ENCODE peak calls at places on chromosome 1, in nine cellular contexts. F is AG09309, G is fibroblast of lung, R is tibial artery, K is AG04449, C is adipocyte, I is adrenal gland, Q is ovary, V is IMR-90. B is an unnamed sample.

GRCh38 chr1:60133848-60134247 is 60.3 kb upstream of the C1orf87 start:
- DNase-seq in F (peak; percentile 63), G (peak; percentile 91), R (no peak), K (peak; percentile 65), C (peak; percentile 54), I (no peak), Q (no peak), V (peak; percentile 35), B (no peak)

GRCh38 chr1:31791131-31791858 is 24.5 kb downstream of the SPOCD1 start:
- DNase-seq in F (no peak), G (no peak), R (peak; percentile 23), K (no peak), C (no peak), I (peak; percentile 5), Q (peak; percentile 34), V (no peak), B (no peak)

GRCh38 chr1:116268211-116268610 is 104.8 kb upstream of the ATP1A1 start:
- DNase-seq in F (no peak), G (no peak), R (no peak), K (no peak), C (peak; percentile 27), I (peak; percentile 46), Q (no peak), V (no peak), B (no peak)

GRCh38 chr1:10733967-10734366 is 62.5 kb downstream of the CASZ1 start:
- DNase-seq in F (no peak), G (no peak), R (no peak), K (no peak), C (no peak), I (no peak), Q (no peak), V (no peak), B (no peak)

GRCh38 chr1:217393901-217394300 is 237.0 kb downstream of the GPATCH2 start:
- DNase-seq in F (no peak), G (no peak), R (no peak), K (no peak), C (peak; percentile 7), I (no peak), Q (no peak), V (no peak), B (peak; percentile 2)

GRCh38 chr1:29827237-29827750 is 591.0 kb downstream of the PTPRU start:
- DNase-seq in F (no peak), G (no peak), R (peak; percentile 32), K (no peak), C (no peak), I (no peak), Q (no peak), V (no peak), B (no peak)

GRCh38 chr1:164774413-164774812 is 215.4 kb downstream of the PBX1 start:
- DNase-seq in F (no peak), G (no peak), R (no peak), K (no peak), C (no peak), I (no peak), Q (no peak), V (no peak), B (no peak)

GRCh38 chr1:160209656-160210046 is 4.5 kb downstream of the PEA15 start:
- DNase-seq in F (no peak), G (no peak), R (no peak), K (no peak), C (peak; percentile 42), I (peak; percentile 73), Q (peak; percentile 59), V (no peak), B (no peak)

GRCh38 chr1:229058111-229058551 is 212.8 kb upstream of the RAB4A start:
- DNase-seq in F (no peak), G (no peak), R (no peak), K (no peak), C (no peak), I (no peak), Q (peak; percentile 48), V (no peak), B (no peak)

GRCh38 chr1:182715531-182715930 is 31.1 kb upstream of the RGS8 start:
- DNase-seq in F (no peak), G (no peak), R (no peak), K (no peak), C (no peak), I (no peak), Q (no peak), V (no peak), B (no peak)

GRCh38 chr1:117396636-117397035 is 29.4 kb downstream of the MAN1A2 start:
- DNase-seq in F (no peak), G (no peak), R (no peak), K (no peak), C (no peak), I (no peak), Q (no peak), V (no peak), B (no peak)

GRCh38 chr1:201028473-201028889 is 5.0 kb upstream of the KIF21B start:
- DNase-seq in F (no peak), G (no peak), R (no peak), K (no peak), C (no peak), I (peak; percentile 34), Q (no peak), V (no peak), B (peak; percentile 68)
- H3K4me3 ChIP-seq in F (no peak overlapping the region), G (no peak overlapping the region), R (no peak overlapping the region), K (no peak overlapping the region), C (no peak overlapping the region), I (no peak overlapping the region), Q (no peak overlapping the region), V (no peak overlapping the region), B (no peak overlapping the region)

GRCh38 chr1:239854956-239855355 is 236.7 kb upstream of the FMN2 start:
- DNase-seq in F (no peak), G (no peak), R (no peak), K (no peak), C (peak; percentile 2), I (no peak), Q (no peak), V (no peak), B (no peak)
- H3K4me3 ChIP-seq in F (no peak overlapping the region), G (no peak overlapping the region), R (no peak overlapping the region), K (no peak overlapping the region), C (no peak overlapping the region), I (no peak overlapping the region), Q (no peak overlapping the region), V (no peak overlapping the region), B (no peak overlapping the region)

DNA sequence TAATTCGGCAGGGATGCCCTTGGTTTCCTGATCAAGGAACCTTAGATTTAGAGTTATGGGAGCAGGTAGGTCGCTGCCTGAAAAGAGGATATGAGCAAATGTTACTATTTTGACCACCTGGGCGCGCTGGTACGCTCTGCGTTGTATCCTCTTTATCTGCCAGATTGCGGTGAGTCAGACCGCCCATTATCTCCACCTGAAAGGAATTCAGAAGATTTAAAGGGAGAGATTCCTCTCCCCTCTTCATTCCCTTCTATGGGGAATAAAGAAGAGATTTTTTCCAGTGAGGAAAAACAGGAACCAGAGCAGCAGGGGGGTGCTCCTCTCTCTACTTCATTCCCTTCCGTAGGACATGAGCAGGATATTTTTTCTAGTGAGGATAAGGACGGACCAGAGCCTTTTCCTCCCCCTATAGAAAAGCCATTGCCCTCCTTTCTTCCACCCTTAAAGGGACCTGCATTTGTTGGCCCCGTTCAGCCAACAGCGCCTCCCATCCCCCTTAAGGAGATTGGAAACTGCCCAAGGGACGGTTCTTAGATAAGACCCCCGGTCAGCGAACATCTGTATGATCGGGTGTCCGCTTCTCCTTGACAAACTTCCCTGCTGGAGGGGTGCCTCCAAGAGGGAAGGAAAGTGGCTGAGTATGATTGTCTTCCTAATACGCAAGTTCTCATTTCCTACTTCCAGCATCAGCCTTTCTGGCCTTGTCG is 34.1 kb downstream of the CLCA1 start:
- DNase-seq in F (no peak), G (peak; percentile 41), R (no peak), K (no peak), C (no peak), I (peak; percentile 59), Q (peak; percentile 48), V (no peak), B (no peak)
- H3K4me3 ChIP-seq in F (no peak overlapping the region), G (peak overlapping the region; percentile 14), R (peak overlapping the region; percentile 19), K (no peak overlapping the region), C (no peak overlapping the region), I (no peak overlapping the region), Q (no peak overlapping the region), V (no peak overlapping the region), B (no peak overlapping the region)

GRCh38 chr1:89996415-89997110 is 1.7 kb downstream of the ZNF326 start:
- DNase-seq in F (no peak), G (no peak), R (no peak), K (no peak), C (no peak), I (no peak), Q (no peak), V (no peak), B (no peak)
- H3K4me3 ChIP-seq in F (peak overlapping the region; percentile 74), G (peak overlapping the region; percentile 98), R (peak overlapping the region; percentile 71), K (peak overlapping the region; percentile 91), C (peak overlapping the region; percentile 96), I (peak overlapping the region; percentile 97), Q (peak overlapping the region; percentile 79), V (peak overlapping the region; percentile 89), B (peak overlapping the region; percentile 97)

GRCh38 chr1:95022527-95022926 is 50.2 kb downstream of the ALG14 start:
- DNase-seq in F (no peak), G (peak; percentile 79), R (no peak), K (no peak), C (no peak), I (no peak), Q (no peak), V (no peak), B (no peak)
- H3K4me3 ChIP-seq in F (no peak overlapping the region), G (no peak overlapping the region), R (no peak overlapping the region), K (no peak overlapping the region), C (no peak overlapping the region), I (no peak overlapping the region), Q (no peak overlapping the region), V (no peak overlapping the region), B (no peak overlapping the region)

GRCh38 chr1:166925791-166926483 is 49.4 kb downstream of the ILDR2 start:
- DNase-seq in F (peak; percentile 27), G (peak; percentile 90), R (no peak), K (no peak), C (no peak), I (no peak), Q (no peak), V (peak; percentile 39), B (no peak)
- H3K4me3 ChIP-seq in F (no peak overlapping the region), G (no peak overlapping the region), R (no peak overlapping the region), K (no peak overlapping the region), C (no peak overlapping the region), I (no peak overlapping the region), Q (no peak overlapping the region), V (no peak overlapping the region), B (no peak overlapping the region)

DNA sequence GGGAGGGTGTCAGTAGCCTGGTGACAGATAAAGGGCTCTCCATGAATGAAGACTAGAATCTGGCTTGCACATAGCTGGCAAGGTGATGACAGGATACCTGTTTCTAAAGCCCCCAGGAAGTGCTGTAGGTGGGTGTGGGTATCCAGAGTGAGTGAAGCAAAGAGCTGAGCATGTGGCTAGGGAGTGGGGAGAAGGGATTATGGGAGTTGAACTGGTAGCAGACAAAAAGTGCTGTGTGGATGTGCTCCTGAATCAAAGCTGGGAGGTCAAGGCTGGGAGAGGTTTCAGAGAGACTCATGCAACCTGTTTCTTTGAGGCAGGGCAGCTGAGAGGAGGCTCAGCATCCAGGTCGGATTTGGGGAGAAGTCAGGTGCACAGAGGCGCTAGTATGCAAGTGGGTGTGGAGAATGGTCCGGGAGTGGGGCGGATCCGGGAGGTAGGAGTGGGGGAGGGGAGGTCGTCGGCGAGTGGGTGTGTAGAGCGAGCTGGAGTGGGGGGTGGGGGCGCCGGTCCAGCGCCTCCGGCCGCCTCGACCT is 600 bp downstream of the ASTN1 start:
- DNase-seq in F (no peak), G (no peak), R (no peak), K (no peak), C (no peak), I (peak; percentile 23), Q (no peak), V (no peak), B (no peak)
- H3K4me3 ChIP-seq in F (peak overlapping the region; percentile 8), G (no peak overlapping the region), R (no peak overlapping the region), K (no peak overlapping the region), C (peak overlapping the region; percentile 49), I (peak overlapping the region; percentile 52), Q (peak overlapping the region; percentile 24), V (peak overlapping the region; percentile 29), B (peak overlapping the region; percentile 46)